ENCODE peak calls at places on chromosomes 11 and 22, in four cellular contexts. T is brain microvascular endothelial cell, B is RWPE1, R is left ventricle myocardium inferior. A is an unnamed sample.

GRCh38 chr11:6298605-6299004 is 21.7 kb downstream of the CAVIN3 start:
- DNase-seq in T (no peak), R (peak; percentile 44), B (peak; percentile 39), A (no peak)

GRCh38 chr11:38300570-38300969 is 1702.5 kb upstream of the RAG2 start:
- DNase-seq in T (no peak), B (no peak), R (no peak), A (no peak)

GRCh38 chr22:41308054-41308453 is 6.7 kb downstream of the ZC3H7B start:
- DNase-seq in R (no peak), B (no peak), T (peak; percentile 40), A (no peak)

GRCh38 chr11:72781313-72782080 is 12.3 kb downstream of the STARD10 start:
- DNase-seq in T (no peak), R (peak; percentile 45), B (peak; percentile 56), A (no peak)

GRCh38 chr11:113350646-113351045 is 36.3 kb downstream of the TTC12 start:
- DNase-seq in R (no peak), T (no peak), B (no peak), A (no peak)

GRCh38 chr22:29310863-29311339 is 4.5 kb downstream of the GAS2L1 start:
- DNase-seq in B (peak; percentile 94), T (peak; percentile 98), R (peak; percentile 95), A (peak; percentile 99)

GRCh38 chr11:44823006-44823405 is 96.2 kb downstream of the TSPAN18 start:
- DNase-seq in B (no peak), R (no peak), T (no peak), A (no peak)

GRCh38 chr11:109789911-109790310 is 303.3 kb upstream of the ZC3H12C start:
- DNase-seq in T (no peak), R (no peak), B (no peak), A (no peak)

GRCh38 chr11:62370743-62371440 is 33.6 kb downstream of the ASRGL1 start:
- DNase-seq in T (no peak), R (no peak), B (no peak), A (no peak)

GRCh38 chr22:36566720-36567119 is 37.8 kb upstream of the EIF3D start:
- DNase-seq in B (no peak), T (no peak), R (no peak), A (no peak)

GRCh38 chr22:36573815-36574350 is 44.9 kb upstream of the EIF3D start:
- DNase-seq in B (no peak), T (no peak), R (no peak), A (no peak)

GRCh38 chr22:36568846-36569245 is 39.9 kb upstream of the EIF3D start:
- DNase-seq in T (no peak), B (no peak), R (no peak), A (no peak)

GRCh38 chr22:36571991-36572390 is 43.0 kb upstream of the EIF3D start:
- DNase-seq in B (no peak), T (no peak), R (no peak), A (no peak)

DNA sequence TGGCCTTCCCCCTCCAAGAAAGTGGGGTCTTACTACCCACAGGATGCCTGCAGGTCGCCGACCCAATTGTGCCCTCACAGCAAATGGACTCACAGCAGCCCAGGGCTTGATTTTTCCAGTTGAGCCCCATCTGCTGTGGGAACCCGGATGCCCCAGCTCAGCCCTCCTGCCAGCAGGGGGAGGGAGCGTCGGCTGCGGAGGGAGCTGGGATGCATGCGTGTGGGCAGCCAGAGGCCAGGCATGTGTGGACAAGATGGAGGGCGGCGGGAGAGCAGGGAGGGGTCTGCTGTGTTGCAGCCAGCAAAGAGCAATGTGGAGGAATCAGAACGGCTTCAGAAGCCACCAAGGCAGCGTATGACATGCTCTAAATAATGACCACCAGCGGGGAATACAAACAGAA is 41.0 kb upstream of the EIF3D start:
- DNase-seq in T (peak; percentile 44), R (no peak), B (no peak), A (no peak)
- TF ChIP-seq CTCF in T (peak; percentile 76), R (peak; percentile 49), B (no peak), A (no peak)

DNA sequence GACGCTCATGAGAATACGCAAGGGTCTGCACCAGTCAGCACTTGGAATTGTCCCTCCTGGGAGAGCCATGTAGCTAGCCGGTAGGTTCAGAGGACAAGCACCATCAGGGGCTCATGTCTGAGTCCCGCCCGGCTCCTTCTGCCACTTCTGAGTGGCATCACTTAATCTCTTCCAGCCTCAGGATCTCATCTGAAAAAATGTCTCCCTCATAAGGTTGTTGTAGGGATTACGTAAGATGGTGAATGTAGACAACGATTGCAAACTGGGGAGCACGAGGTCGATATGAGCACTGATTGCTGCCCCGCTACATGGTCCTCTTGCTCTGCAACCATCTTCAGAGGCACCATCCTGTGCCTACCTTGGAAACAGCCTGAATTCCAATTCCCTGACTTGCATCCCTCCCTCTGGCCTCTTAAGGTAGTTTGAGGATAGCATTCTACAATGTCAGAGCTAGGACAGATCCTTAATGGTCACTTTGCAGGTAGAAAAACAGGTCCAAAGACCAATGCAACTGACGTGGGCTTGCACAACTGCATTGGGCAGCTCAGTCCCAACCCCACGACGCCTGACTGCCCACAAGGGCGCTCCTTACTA is 115.8 kb upstream of the TMEM45B start:
- DNase-seq in T (no peak), R (no peak), B (no peak), A (no peak)
- TF ChIP-seq CTCF in T (peak; percentile 17), R (no peak), B (no peak), A (no peak)

GRCh38 chr22:20953668-20954500 is 13.2 kb upstream of the AIFM3 start:
- DNase-seq in B (peak; percentile 67), R (no peak), T (no peak), A (no peak)

GRCh38 chr22:20957118-20957690 is 9.9 kb upstream of the AIFM3 start:
- DNase-seq in R (no peak), T (no peak), B (no peak), A (no peak)

GRCh38 chr22:20955548-20955947 is 11.5 kb upstream of the AIFM3 start:
- DNase-seq in B (no peak), R (no peak), T (no peak), A (no peak)

GRCh38 chr22:20957691-20958440 is 9.2 kb upstream of the AIFM3 start:
- DNase-seq in R (peak; percentile 33), B (no peak), T (no peak), A (no peak)

DNA sequence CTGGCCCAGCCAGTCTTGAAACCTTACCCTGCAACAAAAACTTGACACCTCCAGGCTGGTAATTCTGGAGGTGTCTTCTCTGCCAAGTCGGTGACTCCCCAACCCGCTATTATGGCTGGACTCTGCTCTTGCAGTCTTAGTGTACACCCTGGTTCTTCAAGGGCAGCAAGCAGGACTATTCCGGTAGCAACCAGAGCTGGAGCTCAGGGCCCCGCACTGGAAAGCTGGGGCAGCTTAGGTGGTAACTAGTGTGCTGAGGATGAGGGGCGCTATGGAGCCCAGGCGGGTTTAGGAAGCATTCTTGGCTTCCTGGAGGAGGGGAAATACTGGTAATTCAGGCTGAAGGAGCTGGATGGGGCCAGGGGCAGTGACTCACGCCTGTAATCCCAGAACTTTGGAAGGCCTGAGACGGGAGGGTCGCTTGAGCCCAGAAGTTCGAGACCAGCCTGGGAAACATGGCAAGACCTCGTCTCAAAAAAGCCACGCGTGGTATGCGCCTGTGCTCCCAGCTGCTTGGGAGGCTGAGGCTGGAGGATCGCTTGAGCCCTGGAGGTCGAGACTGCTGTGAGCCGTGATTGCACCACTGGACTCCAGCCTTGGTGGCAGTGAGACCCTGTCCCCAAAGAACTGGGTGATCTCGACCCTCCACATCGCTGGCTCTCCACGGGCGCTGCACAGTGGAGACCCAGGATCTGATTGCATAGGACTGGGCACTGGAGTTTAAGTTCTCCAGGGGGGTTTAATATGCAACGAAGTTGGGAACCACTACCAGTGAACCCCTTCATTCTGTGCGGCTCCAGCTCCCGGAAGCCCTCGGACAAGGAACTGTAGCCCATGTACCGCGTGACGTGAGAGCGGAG is 10.6 kb upstream of the AIFM3 start:
- DNase-seq in R (no peak), T (peak; percentile 9), B (no peak), A (no peak)
- TF ChIP-seq CTCF in R (no peak), T (no peak), B (no peak), A (no peak)

GRCh38 chr11:130069684-130070108 is at the start of gene APLP2:
- DNase-seq in T (peak; percentile 98), B (peak; percentile 96), R (peak; percentile 99), A (peak; percentile 100)

GRCh38 chr11:130070829-130071205 is 1.1 kb downstream of the APLP2 start:
- DNase-seq in R (no peak), T (no peak), B (no peak), A (no peak)

GRCh38 chr11:130070109-130070828 is 575 bp downstream of the APLP2 start:
- DNase-seq in B (peak; percentile 29), R (peak; percentile 42), T (no peak), A (no peak)

GRCh38 chr11:130068546-130068985 is 1.1 kb upstream of the APLP2 start:
- DNase-seq in T (no peak), R (no peak), B (no peak), A (no peak)

GRCh38 chr11:130068986-130069683 is 559 bp upstream of the APLP2 start:
- DNase-seq in R (peak; percentile 85), T (peak; percentile 70), B (peak; percentile 80), A (peak; percentile 28)
- TF ChIP-seq CTCF in R (peak; percentile 39), T (peak; percentile 43), B (no peak), A (peak; percentile 8)

GRCh38 chr11:67276821-67277230 is 10.6 kb downstream of the GRK2 start:
- DNase-seq in R (no peak), T (no peak), B (no peak), A (no peak)
- TF ChIP-seq CTCF in R (peak; percentile 36), T (peak; percentile 55), B (peak; percentile 19), A (peak; percentile 19)

DNA sequence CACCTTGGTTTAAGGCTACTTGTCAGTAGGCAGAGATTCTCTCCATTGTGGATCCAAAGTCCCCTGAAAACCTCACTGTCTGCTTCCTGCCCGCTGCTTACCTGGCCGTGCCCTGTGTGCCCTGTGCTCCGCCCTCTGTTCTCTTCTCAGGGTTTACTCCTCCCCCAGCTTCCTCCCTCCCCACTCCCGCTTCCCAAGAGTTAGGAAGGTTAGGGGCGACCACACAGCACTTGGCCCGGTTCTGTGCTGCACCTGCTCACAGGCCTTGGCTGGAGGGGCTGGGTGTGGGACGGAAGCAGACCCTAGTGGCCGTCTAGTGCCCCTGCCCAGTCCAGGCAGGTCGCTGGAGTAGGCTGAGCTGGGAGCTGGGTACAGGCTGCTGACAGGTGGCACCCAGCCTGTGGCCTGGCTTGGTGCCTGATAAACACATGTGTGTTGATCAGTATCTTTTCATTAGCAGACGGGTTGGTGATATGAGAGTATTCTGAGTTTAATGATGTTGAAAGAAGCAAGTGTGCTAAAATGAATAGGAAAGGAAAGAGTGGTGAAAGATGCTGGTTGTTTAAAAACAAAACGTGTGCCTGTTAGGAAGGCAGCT is 40.5 kb downstream of the GRAMD4 start:
- DNase-seq in R (no peak), T (no peak), B (no peak), A (no peak)
- TF ChIP-seq CTCF in R (no peak), T (peak; percentile 7), B (no peak), A (no peak)